ENCODE peak calls at places on chromosomes 7 and 10, in seven cellular contexts. N, M, T, J, Q, W and P are unnamed samples.
A peak's percentile ranks its signal among the peaks of the same experiment; 100 is the strongest.

GRCh38 chr7:95324396-95324795 is at the start of gene PON1:
- DNase-seq in N (no peak), J (no peak), W (no peak), T (peak; percentile 45), M (peak; percentile 83), Q (no peak), P (no peak)

GRCh38 chr7:128099204-128099671 is 68.0 kb upstream of the LRRC4 start:
- DNase-seq in J (no peak), W (no peak), N (no peak), T (peak; percentile 3), Q (no peak), M (no peak), P (no peak)

GRCh38 chr10:44195120-44196007 is 189.5 kb downstream of the CXCL12 start:
- DNase-seq in J (no peak), N (peak; percentile 55), T (peak; percentile 68), Q (peak; percentile 96), M (no peak), W (peak; percentile 92), P (no peak)

GRCh38 chr10:4234661-4235060 is 449.7 kb upstream of the KLF6 start:
- DNase-seq in Q (peak; percentile 68), W (no peak), M (no peak), J (peak; percentile 40), T (no peak), N (no peak), P (no peak)

GRCh38 chr10:324593-324992 is 189.3 kb downstream of the ZMYND11 start:
- DNase-seq in M (no peak), T (no peak), N (no peak), W (no peak), J (no peak), Q (no peak), P (no peak)

GRCh38 chr7:85583225-85583672 is 396.4 kb upstream of the SEMA3D start:
- DNase-seq in J (no peak), T (no peak), N (no peak), Q (no peak), M (no peak), W (no peak), P (no peak)

GRCh38 chr10:20954519-20954918 is 57.4 kb upstream of the NEBL start:
- DNase-seq in Q (no peak), J (no peak), N (no peak), T (no peak), W (no peak), M (peak; percentile 96), P (no peak)

GRCh38 chr10:32210306-32211045 is 136.5 kb downstream of the EPC1 start:
- DNase-seq in T (no peak), Q (peak; percentile 70), N (no peak), M (peak; percentile 63), W (peak; percentile 60), J (no peak), P (no peak)

GRCh38 chr7:85829817-85830432 is 643.1 kb upstream of the SEMA3D start:
- DNase-seq in M (no peak), J (no peak), T (no peak), N (no peak), W (no peak), Q (peak; percentile 43), P (no peak)

GRCh38 chr10:31152421-31153133 is 120.9 kb upstream of the ZNF438 start:
- DNase-seq in M (no peak), J (no peak), W (no peak), T (no peak), Q (no peak), N (peak; percentile 29), P (no peak)

GRCh38 chr7:44431091-44431608 is 59.3 kb downstream of the NUDCD3 start:
- DNase-seq in N (no peak), Q (no peak), W (no peak), T (no peak), M (peak; percentile 87), J (peak; percentile 17), P (no peak)

GRCh38 chr10:24196426-24197039 is 12.4 kb upstream of the KIAA1217 start:
- DNase-seq in M (peak; percentile 94), N (peak; percentile 62), J (peak; percentile 61), Q (peak; percentile 78), W (peak; percentile 64), T (no peak), P (peak; percentile 82)

GRCh38 chr10:132133005-132133404 is 53.7 kb upstream of the DPYSL4 start:
- DNase-seq in T (no peak), M (no peak), W (no peak), J (no peak), Q (no peak), N (no peak), P (no peak)

GRCh38 chr7:12391922-12392615 is 11.6 kb downstream of the VWDE start:
- DNase-seq in M (no peak), T (no peak), N (no peak), Q (no peak), J (no peak), W (no peak), P (no peak)

GRCh38 chr10:61313460-61313859 is 139.7 kb downstream of the TMEM26 start:
- DNase-seq in J (no peak), Q (peak; percentile 81), T (no peak), M (no peak), N (no peak), W (no peak), P (no peak)

GRCh38 chr10:17179002-17179401 is 22.5 kb downstream of the TRDMT1 start:
- DNase-seq in J (no peak), N (no peak), M (no peak), W (peak; percentile 46), Q (no peak), T (no peak), P (no peak)

DNA sequence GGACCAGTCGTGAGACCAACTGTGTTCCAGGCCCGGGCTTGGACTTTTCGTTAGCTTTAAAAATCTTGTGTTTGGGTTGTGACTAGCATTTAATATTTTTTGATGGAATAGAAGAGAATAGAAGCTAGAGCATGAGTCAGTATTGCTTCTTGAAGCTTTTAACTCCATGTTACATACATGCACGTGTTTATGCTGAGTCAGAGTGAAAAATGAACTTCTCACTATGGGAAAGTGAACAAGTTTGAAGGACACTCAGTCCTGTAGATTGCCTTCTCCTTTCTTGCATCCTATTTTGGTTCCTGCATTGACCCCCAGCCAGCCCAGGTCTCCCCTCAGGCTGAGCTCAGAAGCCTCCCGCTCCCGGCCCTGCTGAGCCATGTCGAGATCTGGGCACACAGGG is 31.8 kb downstream of the GHRHR start:
- DNase-seq in N (no peak), M (no peak), Q (no peak), W (no peak), T (no peak), J (no peak), P (no peak)
- H3K36me3 ChIP-seq in N (no peaks in the 10 kb centered on the region), M (no peaks in the 10 kb centered on the region), Q (no peaks in the 10 kb centered on the region), W (no peaks in the 10 kb centered on the region), T (no peaks in the 10 kb centered on the region), J (no peaks in the 10 kb centered on the region), P (no peaks in the 10 kb centered on the region)

GRCh38 chr7:47744883-47745282 is 163.0 kb upstream of the TNS3 start:
- DNase-seq in N (no peak), Q (no peak), M (no peak), T (no peak), W (no peak), J (no peak), P (no peak)

GRCh38 chr7:47743898-47744612 is 162.1 kb upstream of the TNS3 start:
- DNase-seq in Q (peak; percentile 39), T (no peak), M (peak; percentile 89), J (no peak), N (no peak), W (no peak), P (no peak)

GRCh38 chr7:47739901-47740300 is 158.0 kb upstream of the TNS3 start:
- DNase-seq in W (no peak), T (no peak), N (no peak), M (no peak), J (no peak), Q (no peak), P (no peak)

GRCh38 chr7:47739301-47739870 is 157.5 kb upstream of the TNS3 start:
- DNase-seq in T (no peak), N (no peak), J (no peak), W (no peak), M (no peak), Q (no peak), P (no peak)

GRCh38 chr7:47741984-47742383 is 160.1 kb upstream of the TNS3 start:
- DNase-seq in W (no peak), T (no peak), Q (no peak), N (no peak), M (no peak), J (no peak), P (no peak)
- H3K36me3 ChIP-seq in W (no peaks in the 10 kb centered on the region), T (no peaks in the 10 kb centered on the region), Q (no peaks in the 10 kb centered on the region), N (no peaks in the 10 kb centered on the region), M (no peaks in the 10 kb centered on the region), J (no peaks in the 10 kb centered on the region), P (no peaks in the 10 kb centered on the region)

DNA sequence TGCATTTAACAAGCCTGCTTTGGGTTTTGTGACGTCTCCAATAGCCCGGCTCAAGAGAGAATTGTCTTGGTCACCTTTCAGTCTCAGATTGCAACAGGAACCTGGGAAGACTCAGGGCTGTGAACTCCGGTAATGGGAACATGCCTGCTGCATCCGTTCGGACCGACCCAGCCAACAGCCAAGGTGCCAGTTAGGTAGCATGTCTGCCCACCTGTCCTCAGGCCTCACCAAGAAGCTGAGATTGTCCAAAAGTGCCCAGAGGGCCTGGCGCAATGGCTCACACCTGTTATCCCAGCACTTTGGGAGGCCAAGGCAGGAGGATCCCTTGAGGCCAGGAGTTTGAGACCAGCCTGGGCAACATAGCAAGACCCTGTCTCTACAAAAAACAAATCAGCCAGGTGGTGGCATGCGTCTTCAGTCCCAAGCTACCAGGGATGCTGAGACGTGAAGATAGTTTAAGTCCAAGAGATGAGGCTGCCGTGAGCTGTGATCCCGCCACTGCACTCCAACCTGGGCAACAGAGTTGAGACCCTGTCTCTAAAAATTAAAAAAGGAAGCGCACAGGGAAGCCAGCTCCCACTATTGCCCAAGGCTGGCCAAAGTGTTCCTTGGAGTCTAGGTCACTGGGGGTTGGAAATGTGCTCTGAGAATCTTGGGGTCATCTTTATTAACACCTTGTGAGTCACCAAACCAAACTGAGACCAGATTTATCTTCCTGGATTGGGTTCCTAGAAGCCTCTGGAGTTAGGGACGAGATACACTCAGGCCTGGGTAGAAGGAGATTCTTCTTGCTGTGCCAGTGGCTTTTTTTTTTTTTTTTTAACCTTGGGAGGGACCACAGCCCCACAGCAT is 26.9 kb downstream of the BAG3 start:
- DNase-seq in N (no peak), T (no peak), J (no peak), M (no peak), W (no peak), Q (no peak), P (no peak)
- H3K36me3 ChIP-seq in N (no peaks in the 10 kb centered on the region), T (peaks cover 3% of the 10 kb centered on the region), J (peaks cover 6% of the 10 kb centered on the region), M (peaks cover 42% of the 10 kb centered on the region), W (peaks cover 45% of the 10 kb centered on the region), Q (peaks cover 41% of the 10 kb centered on the region), P (peaks cover 20% of the 10 kb centered on the region)

DNA sequence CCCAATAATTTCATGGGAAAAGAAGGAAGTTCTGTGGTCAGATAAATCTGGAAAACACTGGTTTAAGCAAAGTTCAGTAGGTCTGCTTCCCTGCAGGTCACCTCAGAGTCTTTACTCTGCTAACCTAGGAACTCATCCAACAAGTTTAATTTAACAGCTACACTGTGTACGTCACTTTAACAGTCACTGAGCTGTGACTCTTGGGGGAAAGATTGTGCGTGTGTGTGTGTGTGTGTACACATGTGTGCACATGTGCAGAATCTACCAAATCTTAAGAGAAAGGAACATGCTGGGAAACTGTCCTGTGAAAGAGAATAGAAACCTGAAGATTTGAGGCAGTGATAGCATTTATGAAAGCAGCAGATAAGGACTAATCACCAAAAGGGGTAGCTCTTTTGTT is 62.6 kb downstream of the IKZF1 start:
- DNase-seq in T (no peak), N (no peak), Q (no peak), W (no peak), J (peak; percentile 22), M (no peak), P (no peak)
- H3K36me3 ChIP-seq in T (no peaks in the 10 kb centered on the region), N (no peaks in the 10 kb centered on the region), Q (no peaks in the 10 kb centered on the region), W (no peaks in the 10 kb centered on the region), J (peaks cover 41% of the 10 kb centered on the region), M (no peaks in the 10 kb centered on the region), P (peaks cover 2% of the 10 kb centered on the region)

GRCh38 chr10:50407077-50407801 is 155.9 kb upstream of the ASAH2 start:
- DNase-seq in N (no peak), W (no peak), M (peak; percentile 69), J (no peak), Q (no peak), T (no peak), P (no peak)
- H3K36me3 ChIP-seq in N (no peaks in the 10 kb centered on the region), W (no peaks in the 10 kb centered on the region), M (no peaks in the 10 kb centered on the region), J (no peaks in the 10 kb centered on the region), Q (no peaks in the 10 kb centered on the region), T (no peaks in the 10 kb centered on the region), P (no peaks in the 10 kb centered on the region)